ENCODE peak calls at places on chromosome 18, in seven cellular contexts. One of them, this sample, is unnamed.

GRCh38 chr18:49018961-49019445 is 68.2 kb upstream of the SMAD7 start:
- DNase-seq in PC-9: no peak
- DNase-seq in breast epithelium: peak
- DNase-seq in CD8-positive, alpha-beta memory T cell: no peak
- DNase-seq in neuronal stem cell: no peak
- DNase-seq in heart right ventricle: no peak
- DNase-seq in neural progenitor cell: no peak
- DNase-seq in this sample: peak

GRCh38 chr18:2883137-2883671 is 36.4 kb downstream of the EMILIN2 start:
- DNase-seq in breast epithelium: no peak
- DNase-seq in PC-9: no peak
- DNase-seq in heart right ventricle: no peak
- DNase-seq in CD8-positive, alpha-beta memory T cell: peak
- DNase-seq in neuronal stem cell: no peak
- DNase-seq in neural progenitor cell: no peak
- DNase-seq in this sample: no peak

GRCh38 chr18:10785798-10786197 is 260.0 kb downstream of the NAPG start:
- DNase-seq in breast epithelium: no peak
- DNase-seq in PC-9: no peak
- DNase-seq in neural progenitor cell: no peak
- DNase-seq in heart right ventricle: no peak
- DNase-seq in neuronal stem cell: no peak
- DNase-seq in CD8-positive, alpha-beta memory T cell: no peak
- DNase-seq in this sample: no peak

GRCh38 chr18:31679133-31679731 is 5.1 kb downstream of the B4GALT6 start:
- DNase-seq in PC-9: no peak
- DNase-seq in neuronal stem cell: no peak
- DNase-seq in heart right ventricle: no peak
- DNase-seq in neural progenitor cell: no peak
- DNase-seq in CD8-positive, alpha-beta memory T cell: no peak
- DNase-seq in breast epithelium: no peak
- DNase-seq in this sample: no peak

GRCh38 chr18:66825347-66825746 is 221.5 kb upstream of the CDH19 start:
- DNase-seq in breast epithelium: no peak
- DNase-seq in PC-9: no peak
- DNase-seq in heart right ventricle: no peak
- DNase-seq in CD8-positive, alpha-beta memory T cell: no peak
- DNase-seq in neural progenitor cell: no peak
- DNase-seq in neuronal stem cell: no peak
- DNase-seq in this sample: no peak

GRCh38 chr18:48059363-48060109 is 129.1 kb upstream of the SMAD2 start:
- DNase-seq in breast epithelium: no peak
- DNase-seq in neural progenitor cell: peak
- DNase-seq in CD8-positive, alpha-beta memory T cell: no peak
- DNase-seq in heart right ventricle: no peak
- DNase-seq in PC-9: no peak
- DNase-seq in neuronal stem cell: no peak
- DNase-seq in this sample: no peak

GRCh38 chr18:68484241-68484640 is 230.7 kb downstream of the TMX3 start:
- DNase-seq in breast epithelium: no peak
- DNase-seq in PC-9: no peak
- DNase-seq in neuronal stem cell: no peak
- DNase-seq in neural progenitor cell: no peak
- DNase-seq in CD8-positive, alpha-beta memory T cell: no peak
- DNase-seq in heart right ventricle: no peak
- DNase-seq in this sample: no peak

GRCh38 chr18:33560686-33561370 is 17.2 kb upstream of the ASXL3 start:
- DNase-seq in PC-9: no peak
- DNase-seq in heart right ventricle: no peak
- DNase-seq in neuronal stem cell: no peak
- DNase-seq in CD8-positive, alpha-beta memory T cell: no peak
- DNase-seq in breast epithelium: no peak
- DNase-seq in neural progenitor cell: peak
- DNase-seq in this sample: no peak

GRCh38 chr18:477565-477964 is 22.9 kb downstream of the COLEC12 start:
- DNase-seq in breast epithelium: no peak
- DNase-seq in neuronal stem cell: no peak
- DNase-seq in heart right ventricle: no peak
- DNase-seq in neural progenitor cell: no peak
- DNase-seq in PC-9: peak
- DNase-seq in CD8-positive, alpha-beta memory T cell: no peak
- DNase-seq in this sample: no peak

GRCh38 chr18:71398530-71398929 is 1109.7 kb downstream of the SOCS6 start:
- DNase-seq in PC-9: no peak
- DNase-seq in neural progenitor cell: peak
- DNase-seq in breast epithelium: no peak
- DNase-seq in CD8-positive, alpha-beta memory T cell: no peak
- DNase-seq in heart right ventricle: no peak
- DNase-seq in neuronal stem cell: peak
- DNase-seq in this sample: peak

GRCh38 chr18:54900290-54900689 is 59.0 kb downstream of the CCDC68 start:
- DNase-seq in CD8-positive, alpha-beta memory T cell: no peak
- DNase-seq in PC-9: no peak
- DNase-seq in neural progenitor cell: no peak
- DNase-seq in breast epithelium: no peak
- DNase-seq in neuronal stem cell: no peak
- DNase-seq in heart right ventricle: no peak
- DNase-seq in this sample: no peak
- H3K27ac ChIP-seq in CD8-positive, alpha-beta memory T cell: no peak
- H3K27ac ChIP-seq in PC-9: no peak
- H3K27ac ChIP-seq in neural progenitor cell: no peak
- H3K27ac ChIP-seq in breast epithelium: no peak
- H3K27ac ChIP-seq in neuronal stem cell: no peak
- H3K27ac ChIP-seq in heart right ventricle: no peak
- H3K27ac ChIP-seq in this sample: no peak

GRCh38 chr18:12408247-12408869 is 629 bp downstream of the PRELID3A start:
- DNase-seq in neural progenitor cell: no peak
- DNase-seq in heart right ventricle: no peak
- DNase-seq in PC-9: no peak
- DNase-seq in breast epithelium: no peak
- DNase-seq in neuronal stem cell: no peak
- DNase-seq in CD8-positive, alpha-beta memory T cell: no peak
- DNase-seq in this sample: no peak
- H3K27ac ChIP-seq in neural progenitor cell: peak
- H3K27ac ChIP-seq in heart right ventricle: peak
- H3K27ac ChIP-seq in PC-9: no peak
- H3K27ac ChIP-seq in breast epithelium: peak
- H3K27ac ChIP-seq in neuronal stem cell: peak
- H3K27ac ChIP-seq in CD8-positive, alpha-beta memory T cell: no peak
- H3K27ac ChIP-seq in this sample: peak

GRCh38 chr18:51182824-51183223 is 14.7 kb downstream of the MEX3C start:
- DNase-seq in PC-9: no peak
- DNase-seq in CD8-positive, alpha-beta memory T cell: no peak
- DNase-seq in heart right ventricle: no peak
- DNase-seq in breast epithelium: no peak
- DNase-seq in neuronal stem cell: no peak
- DNase-seq in neural progenitor cell: no peak
- DNase-seq in this sample: no peak
- H3K27ac ChIP-seq in PC-9: no peak
- H3K27ac ChIP-seq in CD8-positive, alpha-beta memory T cell: no peak
- H3K27ac ChIP-seq in heart right ventricle: no peak
- H3K27ac ChIP-seq in breast epithelium: no peak
- H3K27ac ChIP-seq in neuronal stem cell: no peak
- H3K27ac ChIP-seq in neural progenitor cell: no peak
- H3K27ac ChIP-seq in this sample: no peak

GRCh38 chr18:8871484-8871883 is 166.1 kb downstream of the MTCL1 start:
- DNase-seq in neuronal stem cell: no peak
- DNase-seq in neural progenitor cell: no peak
- DNase-seq in breast epithelium: no peak
- DNase-seq in PC-9: peak
- DNase-seq in CD8-positive, alpha-beta memory T cell: no peak
- DNase-seq in heart right ventricle: no peak
- DNase-seq in this sample: no peak
- H3K27ac ChIP-seq in neuronal stem cell: no peak
- H3K27ac ChIP-seq in neural progenitor cell: no peak
- H3K27ac ChIP-seq in breast epithelium: no peak
- H3K27ac ChIP-seq in PC-9: no peak
- H3K27ac ChIP-seq in CD8-positive, alpha-beta memory T cell: no peak
- H3K27ac ChIP-seq in heart right ventricle: no peak
- H3K27ac ChIP-seq in this sample: no peak

DNA sequence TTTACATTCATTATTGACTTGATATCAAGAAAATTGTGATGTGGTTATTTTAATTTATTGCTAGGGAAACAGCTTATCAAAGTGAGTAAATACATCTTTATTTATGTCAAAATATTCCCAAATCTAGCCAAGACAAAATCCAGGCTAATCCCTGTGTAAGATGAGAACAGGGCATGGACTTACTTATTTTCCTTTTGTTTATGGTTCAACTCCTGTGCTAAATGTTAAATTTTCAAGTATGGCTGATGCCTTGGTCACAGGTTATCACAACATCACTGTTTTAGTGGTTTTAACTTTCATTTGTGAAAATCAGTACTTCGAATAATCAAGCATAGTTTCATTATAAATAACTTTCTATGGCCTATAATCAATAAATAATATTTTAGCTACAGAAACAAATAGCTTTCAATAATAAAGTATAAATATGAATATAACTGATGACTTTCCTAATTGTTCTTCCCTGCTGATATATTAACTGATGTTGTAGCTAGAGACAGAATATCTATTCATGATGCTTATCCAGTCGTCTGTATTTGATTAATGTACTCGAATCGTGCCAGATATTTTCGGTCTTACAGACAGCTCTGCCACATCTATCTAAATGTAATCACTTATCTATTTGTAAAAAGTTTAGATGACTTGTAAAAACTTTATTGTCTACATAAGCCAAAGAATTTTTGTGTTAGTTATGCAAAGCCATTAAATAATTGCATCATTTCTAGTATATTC is 657.2 kb upstream of the SYT4 start:
- DNase-seq in heart right ventricle: no peak
- DNase-seq in neural progenitor cell: no peak
- DNase-seq in neuronal stem cell: no peak
- DNase-seq in CD8-positive, alpha-beta memory T cell: no peak
- DNase-seq in PC-9: no peak
- DNase-seq in breast epithelium: no peak
- DNase-seq in this sample: no peak
- H3K27ac ChIP-seq in heart right ventricle: peak
- H3K27ac ChIP-seq in neural progenitor cell: no peak
- H3K27ac ChIP-seq in neuronal stem cell: no peak
- H3K27ac ChIP-seq in CD8-positive, alpha-beta memory T cell: no peak
- H3K27ac ChIP-seq in PC-9: no peak
- H3K27ac ChIP-seq in breast epithelium: peak
- H3K27ac ChIP-seq in this sample: no peak

DNA sequence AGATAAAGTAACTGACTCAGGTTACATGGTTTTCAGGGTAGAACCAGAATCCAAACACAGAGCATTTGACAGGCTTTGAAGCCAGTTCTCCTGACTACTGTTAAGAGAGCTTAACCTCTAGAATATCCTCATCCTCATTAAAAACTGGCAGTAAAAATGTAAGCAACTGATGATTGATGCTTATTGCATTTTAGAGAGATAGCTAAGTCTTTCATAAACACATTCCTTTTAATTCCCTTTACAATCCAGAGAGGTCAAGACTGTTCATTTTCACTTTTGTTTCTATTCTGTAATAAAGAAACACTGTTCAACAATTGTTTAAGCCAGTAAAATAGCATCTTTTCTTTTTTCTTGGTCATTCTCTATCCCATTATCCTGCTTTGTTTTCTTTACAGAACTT is 53.9 kb upstream of the RAB27B start:
- DNase-seq in breast epithelium: no peak
- DNase-seq in neuronal stem cell: no peak
- DNase-seq in heart right ventricle: no peak
- DNase-seq in neural progenitor cell: no peak
- DNase-seq in PC-9: no peak
- DNase-seq in CD8-positive, alpha-beta memory T cell: no peak
- DNase-seq in this sample: no peak
- H3K27ac ChIP-seq in breast epithelium: peak
- H3K27ac ChIP-seq in neuronal stem cell: no peak
- H3K27ac ChIP-seq in heart right ventricle: no peak
- H3K27ac ChIP-seq in neural progenitor cell: no peak
- H3K27ac ChIP-seq in PC-9: peak
- H3K27ac ChIP-seq in CD8-positive, alpha-beta memory T cell: no peak
- H3K27ac ChIP-seq in this sample: no peak

GRCh38 chr18:24940416-24940815 is 411.6 kb downstream of the ZNF521 start:
- DNase-seq in breast epithelium: no peak
- DNase-seq in CD8-positive, alpha-beta memory T cell: no peak
- DNase-seq in neuronal stem cell: no peak
- DNase-seq in heart right ventricle: no peak
- DNase-seq in neural progenitor cell: no peak
- DNase-seq in PC-9: no peak
- DNase-seq in this sample: no peak

GRCh38 chr18:24935008-24935407 is 417.0 kb downstream of the ZNF521 start:
- DNase-seq in PC-9: no peak
- DNase-seq in heart right ventricle: no peak
- DNase-seq in breast epithelium: no peak
- DNase-seq in CD8-positive, alpha-beta memory T cell: no peak
- DNase-seq in neuronal stem cell: no peak
- DNase-seq in neural progenitor cell: no peak
- DNase-seq in this sample: no peak

GRCh38 chr18:24935896-24936295 is 416.1 kb downstream of the ZNF521 start:
- DNase-seq in heart right ventricle: no peak
- DNase-seq in neuronal stem cell: no peak
- DNase-seq in PC-9: no peak
- DNase-seq in neural progenitor cell: no peak
- DNase-seq in CD8-positive, alpha-beta memory T cell: no peak
- DNase-seq in breast epithelium: no peak
- DNase-seq in this sample: no peak

GRCh38 chr18:24934231-24934932 is 417.6 kb downstream of the ZNF521 start:
- DNase-seq in breast epithelium: no peak
- DNase-seq in heart right ventricle: no peak
- DNase-seq in CD8-positive, alpha-beta memory T cell: no peak
- DNase-seq in PC-9: no peak
- DNase-seq in neural progenitor cell: no peak
- DNase-seq in neuronal stem cell: no peak
- DNase-seq in this sample: no peak

DNA sequence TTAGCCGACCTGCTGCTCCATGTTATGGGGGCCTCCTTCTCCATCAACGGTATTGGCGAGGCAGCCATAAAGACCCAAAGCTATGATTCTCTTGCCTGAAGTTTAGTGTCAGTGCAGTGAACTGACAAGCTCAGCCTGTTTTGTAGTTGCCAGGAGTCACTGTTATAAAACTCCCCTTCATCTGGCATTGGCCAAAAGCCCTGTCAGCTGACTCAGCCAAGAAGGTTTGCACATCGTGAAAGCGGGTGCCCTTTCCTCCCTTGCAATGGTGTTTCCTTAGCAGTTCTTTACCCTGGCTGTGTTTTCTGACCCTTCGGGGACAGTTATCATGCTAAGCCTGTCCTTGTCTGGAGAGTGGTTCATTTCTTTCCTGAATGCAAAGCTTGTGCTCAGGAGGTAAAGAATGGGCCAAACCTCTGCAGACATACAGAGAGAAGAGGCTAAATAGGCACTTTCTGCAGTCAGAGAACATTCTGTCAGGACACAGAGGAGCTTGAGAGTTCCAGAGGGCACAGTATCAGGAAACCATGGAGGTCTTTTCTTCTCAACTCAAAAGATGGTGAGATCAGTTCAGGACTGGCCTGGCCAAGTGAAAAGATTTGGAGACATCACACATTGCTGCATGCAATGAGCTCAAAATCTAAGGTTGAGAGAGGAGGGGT is 414.2 kb downstream of the ZNF521 start:
- DNase-seq in CD8-positive, alpha-beta memory T cell: no peak
- DNase-seq in heart right ventricle: no peak
- DNase-seq in neuronal stem cell: no peak
- DNase-seq in breast epithelium: no peak
- DNase-seq in PC-9: no peak
- DNase-seq in neural progenitor cell: no peak
- DNase-seq in this sample: no peak
- H3K27ac ChIP-seq in CD8-positive, alpha-beta memory T cell: no peak
- H3K27ac ChIP-seq in heart right ventricle: no peak
- H3K27ac ChIP-seq in neuronal stem cell: no peak
- H3K27ac ChIP-seq in breast epithelium: no peak
- H3K27ac ChIP-seq in PC-9: no peak
- H3K27ac ChIP-seq in neural progenitor cell: no peak
- H3K27ac ChIP-seq in this sample: no peak